ENCODE peak calls at places on chromosomes 6 and 20, in nine cellular contexts. One of them, this sample, is unnamed.

GRCh38 chr6:104921896-104922295 is 35.0 kb upstream of the LIN28B start:
- DNase-seq in HepG2: no peak
- DNase-seq in ovary: no peak
- DNase-seq in body of pancreas: no peak
- DNase-seq in prostate gland: no peak
- DNase-seq in uterus: no peak
- DNase-seq in A549: no peak
- DNase-seq in thyroid gland: no peak
- DNase-seq in adrenal gland: no peak
- DNase-seq in this sample: no peak

GRCh38 chr6:130473886-130474285 is 108.1 kb downstream of the TMEM200A start:
- DNase-seq in HepG2: no peak
- DNase-seq in ovary: no peak
- DNase-seq in body of pancreas: no peak
- DNase-seq in prostate gland: no peak
- DNase-seq in uterus: no peak
- DNase-seq in A549: no peak
- DNase-seq in thyroid gland: no peak
- DNase-seq in adrenal gland: no peak
- DNase-seq in this sample: no peak

GRCh38 chr6:37576336-37576737 is 76.6 kb upstream of the CCDC167 start:
- DNase-seq in HepG2: no peak
- DNase-seq in ovary: no peak
- DNase-seq in body of pancreas: no peak
- DNase-seq in prostate gland: no peak
- DNase-seq in uterus: no peak
- DNase-seq in A549: peak
- DNase-seq in thyroid gland: no peak
- DNase-seq in adrenal gland: no peak
- DNase-seq in this sample: no peak

GRCh38 chr6:15715060-15715459 is 52.2 kb upstream of the DTNBP1 start:
- DNase-seq in HepG2: no peak
- DNase-seq in ovary: no peak
- DNase-seq in body of pancreas: no peak
- DNase-seq in prostate gland: no peak
- DNase-seq in uterus: no peak
- DNase-seq in A549: no peak
- DNase-seq in thyroid gland: no peak
- DNase-seq in adrenal gland: peak
- DNase-seq in this sample: no peak

GRCh38 chr20:57435498-57436222 is 44.5 kb downstream of the RBM38 start:
- DNase-seq in HepG2: peak
- DNase-seq in ovary: no peak
- DNase-seq in body of pancreas: peak
- DNase-seq in prostate gland: peak
- DNase-seq in uterus: no peak
- DNase-seq in A549: peak
- DNase-seq in thyroid gland: peak
- DNase-seq in adrenal gland: peak
- DNase-seq in this sample: peak

GRCh38 chr20:38112249-38112942 is 52.7 kb downstream of the TGM2 start:
- DNase-seq in HepG2: no peak
- DNase-seq in ovary: no peak
- DNase-seq in body of pancreas: no peak
- DNase-seq in prostate gland: no peak
- DNase-seq in uterus: no peak
- DNase-seq in A549: no peak
- DNase-seq in thyroid gland: no peak
- DNase-seq in adrenal gland: peak
- DNase-seq in this sample: no peak

GRCh38 chr6:57257911-57258541 is 35.9 kb upstream of the RAB23 start:
- DNase-seq in HepG2: no peak
- DNase-seq in ovary: no peak
- DNase-seq in body of pancreas: no peak
- DNase-seq in prostate gland: no peak
- DNase-seq in uterus: peak
- DNase-seq in A549: no peak
- DNase-seq in thyroid gland: peak
- DNase-seq in adrenal gland: no peak
- DNase-seq in this sample: no peak

GRCh38 chr20:35000922-35001595 is 45.4 kb downstream of the MYH7B start:
- DNase-seq in HepG2: no peak
- DNase-seq in ovary: no peak
- DNase-seq in body of pancreas: no peak
- DNase-seq in prostate gland: no peak
- DNase-seq in uterus: no peak
- DNase-seq in A549: no peak
- DNase-seq in thyroid gland: no peak
- DNase-seq in adrenal gland: no peak
- DNase-seq in this sample: no peak

GRCh38 chr6:151655099-151655498 is 152.4 kb upstream of the ESR1 start:
- DNase-seq in HepG2: no peak
- DNase-seq in ovary: no peak
- DNase-seq in body of pancreas: no peak
- DNase-seq in prostate gland: no peak
- DNase-seq in uterus: no peak
- DNase-seq in A549: no peak
- DNase-seq in thyroid gland: no peak
- DNase-seq in adrenal gland: no peak
- DNase-seq in this sample: no peak

GRCh38 chr6:110542311-110543024 is 66.1 kb upstream of the SLC22A16 start:
- DNase-seq in HepG2: no peak
- DNase-seq in ovary: no peak
- DNase-seq in body of pancreas: no peak
- DNase-seq in prostate gland: no peak
- DNase-seq in uterus: no peak
- DNase-seq in A549: no peak
- DNase-seq in thyroid gland: no peak
- DNase-seq in adrenal gland: no peak
- DNase-seq in this sample: no peak

GRCh38 chr6:126180585-126180984 is 159.3 kb upstream of the CENPW start:
- DNase-seq in HepG2: peak
- DNase-seq in ovary: no peak
- DNase-seq in body of pancreas: no peak
- DNase-seq in prostate gland: no peak
- DNase-seq in uterus: peak
- DNase-seq in A549: peak
- DNase-seq in thyroid gland: no peak
- DNase-seq in adrenal gland: no peak
- DNase-seq in this sample: no peak

GRCh38 chr6:16602035-16602434 is 159.2 kb downstream of the ATXN1 start:
- DNase-seq in HepG2: no peak
- DNase-seq in ovary: no peak
- DNase-seq in body of pancreas: no peak
- DNase-seq in prostate gland: no peak
- DNase-seq in uterus: no peak
- DNase-seq in A549: no peak
- DNase-seq in thyroid gland: no peak
- DNase-seq in adrenal gland: no peak
- DNase-seq in this sample: no peak

GRCh38 chr20:10288954-10289646 is 70.5 kb downstream of the SNAP25 start:
- DNase-seq in HepG2: no peak
- DNase-seq in ovary: no peak
- DNase-seq in body of pancreas: no peak
- DNase-seq in prostate gland: no peak
- DNase-seq in uterus: no peak
- DNase-seq in A549: peak
- DNase-seq in thyroid gland: no peak
- DNase-seq in adrenal gland: no peak
- DNase-seq in this sample: no peak

GRCh38 chr6:120951258-120951657 is 383.0 kb downstream of the TBC1D32 start:
- DNase-seq in HepG2: no peak
- DNase-seq in ovary: no peak
- DNase-seq in body of pancreas: no peak
- DNase-seq in prostate gland: no peak
- DNase-seq in uterus: no peak
- DNase-seq in A549: no peak
- DNase-seq in thyroid gland: no peak
- DNase-seq in adrenal gland: no peak
- DNase-seq in this sample: no peak

GRCh38 chr20:63098195-63098810 is 91.5 kb upstream of the BHLHE23 start:
- DNase-seq in HepG2: no peak
- DNase-seq in ovary: no peak
- DNase-seq in body of pancreas: no peak
- DNase-seq in prostate gland: no peak
- DNase-seq in uterus: peak
- DNase-seq in A549: no peak
- DNase-seq in thyroid gland: no peak
- DNase-seq in adrenal gland: no peak
- DNase-seq in this sample: peak

GRCh38 chr20:19249515-19249914 is 37.1 kb downstream of the SLC24A3 start:
- DNase-seq in HepG2: no peak
- DNase-seq in ovary: no peak
- DNase-seq in body of pancreas: peak
- DNase-seq in prostate gland: no peak
- DNase-seq in uterus: peak
- DNase-seq in A549: peak
- DNase-seq in thyroid gland: no peak
- DNase-seq in adrenal gland: no peak
- DNase-seq in this sample: no peak

GRCh38 chr20:57414867-57415592 is 23.8 kb downstream of the RBM38 start:
- DNase-seq in HepG2: no peak
- DNase-seq in ovary: no peak
- DNase-seq in body of pancreas: no peak
- DNase-seq in prostate gland: no peak
- DNase-seq in uterus: peak
- DNase-seq in A549: no peak
- DNase-seq in thyroid gland: no peak
- DNase-seq in adrenal gland: no peak
- DNase-seq in this sample: no peak

DNA sequence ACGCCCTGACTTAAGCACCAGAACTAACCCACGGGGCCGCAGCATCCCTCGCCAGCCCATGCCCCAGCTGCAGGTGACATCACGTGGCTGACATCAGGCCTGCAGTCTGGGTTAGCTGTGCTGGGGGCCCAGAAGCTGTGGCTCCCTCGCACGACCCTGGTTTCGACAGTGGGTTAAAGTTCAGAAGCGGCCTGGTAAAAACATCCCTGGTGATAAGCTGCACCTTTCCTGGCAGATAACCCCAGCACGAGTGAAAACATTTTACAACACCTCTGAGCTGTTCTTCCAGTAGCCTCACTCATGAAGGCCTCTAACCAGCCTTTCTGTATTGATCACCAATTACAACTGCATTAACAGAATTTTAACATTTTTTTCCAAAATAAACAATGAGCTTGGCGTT is 136.4 kb upstream of the RREB1 start:
- DNase-seq in HepG2: no peak
- DNase-seq in ovary: no peak
- DNase-seq in body of pancreas: no peak
- DNase-seq in prostate gland: no peak
- DNase-seq in uterus: no peak
- DNase-seq in A549: no peak
- DNase-seq in thyroid gland: no peak
- DNase-seq in adrenal gland: no peak
- DNase-seq in this sample: no peak
- TF ChIP-seq POLR2A in HepG2: no peak
- TF ChIP-seq POLR2A in ovary: no peak
- TF ChIP-seq POLR2A in body of pancreas: no peak
- TF ChIP-seq POLR2A in prostate gland: no peak
- TF ChIP-seq POLR2A in uterus: no peak
- TF ChIP-seq POLR2A in A549: no peak
- TF ChIP-seq POLR2A in thyroid gland: no peak
- TF ChIP-seq POLR2A in adrenal gland: no peak
- TF ChIP-seq POLR2A in this sample: no peak

GRCh38 chr20:44976698-44977097 is 10.4 kb downstream of the STK4 start:
- DNase-seq in HepG2: no peak
- DNase-seq in ovary: no peak
- DNase-seq in body of pancreas: no peak
- DNase-seq in prostate gland: no peak
- DNase-seq in uterus: no peak
- DNase-seq in A549: no peak
- DNase-seq in thyroid gland: no peak
- DNase-seq in adrenal gland: no peak
- DNase-seq in this sample: no peak

GRCh38 chr20:44981736-44982406 is 15.6 kb downstream of the STK4 start:
- DNase-seq in HepG2: no peak
- DNase-seq in ovary: no peak
- DNase-seq in body of pancreas: no peak
- DNase-seq in prostate gland: no peak
- DNase-seq in uterus: no peak
- DNase-seq in A549: no peak
- DNase-seq in thyroid gland: no peak
- DNase-seq in adrenal gland: no peak
- DNase-seq in this sample: no peak

GRCh38 chr20:44983095-44983674 is 16.9 kb downstream of the STK4 start:
- DNase-seq in HepG2: no peak
- DNase-seq in ovary: no peak
- DNase-seq in body of pancreas: no peak
- DNase-seq in prostate gland: no peak
- DNase-seq in uterus: no peak
- DNase-seq in A549: no peak
- DNase-seq in thyroid gland: no peak
- DNase-seq in adrenal gland: no peak
- DNase-seq in this sample: no peak

DNA sequence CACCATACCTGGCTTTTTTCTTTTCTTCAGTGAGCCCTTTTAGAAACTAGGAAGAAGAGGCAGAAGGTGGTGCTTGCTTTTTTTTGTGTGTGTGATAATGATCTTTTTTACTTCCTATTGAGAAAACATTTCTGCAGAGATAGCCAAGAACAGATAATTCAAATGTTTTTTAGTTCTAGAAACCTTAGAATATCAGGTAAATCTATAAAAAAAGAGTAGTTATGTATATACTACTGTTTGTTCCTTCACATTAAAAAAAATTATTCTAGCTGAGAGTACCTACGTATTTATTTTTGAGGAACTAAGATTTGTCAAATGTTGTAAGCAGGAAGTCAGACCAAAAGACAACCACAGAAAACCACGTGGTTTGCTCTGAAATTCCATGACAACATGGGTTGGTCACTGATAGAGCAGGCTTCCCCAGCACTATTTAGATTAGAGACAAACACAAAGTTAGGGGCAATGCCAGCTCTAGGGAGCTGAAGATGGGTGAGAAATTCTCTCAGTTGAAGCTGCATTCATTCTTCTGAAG is 12.8 kb downstream of the STK4 start:
- DNase-seq in HepG2: no peak
- DNase-seq in ovary: no peak
- DNase-seq in body of pancreas: peak
- DNase-seq in prostate gland: peak
- DNase-seq in uterus: no peak
- DNase-seq in A549: no peak
- DNase-seq in thyroid gland: no peak
- DNase-seq in adrenal gland: no peak
- DNase-seq in this sample: no peak
- TF ChIP-seq POLR2A in HepG2: no peak
- TF ChIP-seq POLR2A in ovary: no peak
- TF ChIP-seq POLR2A in body of pancreas: no peak
- TF ChIP-seq POLR2A in prostate gland: no peak
- TF ChIP-seq POLR2A in uterus: no peak
- TF ChIP-seq POLR2A in A549: no peak
- TF ChIP-seq POLR2A in thyroid gland: no peak
- TF ChIP-seq POLR2A in adrenal gland: no peak
- TF ChIP-seq POLR2A in this sample: no peak

GRCh38 chr6:41073203-41073967 is 611 bp downstream of the NFYA start:
- DNase-seq in HepG2: peak
- DNase-seq in ovary: peak
- DNase-seq in body of pancreas: peak
- DNase-seq in prostate gland: peak
- DNase-seq in uterus: peak
- DNase-seq in A549: peak
- DNase-seq in thyroid gland: peak
- DNase-seq in adrenal gland: peak
- DNase-seq in this sample: peak
- TF ChIP-seq POLR2A in HepG2: peak
- TF ChIP-seq POLR2A in ovary: peak
- TF ChIP-seq POLR2A in body of pancreas: peak
- TF ChIP-seq POLR2A in prostate gland: peak
- TF ChIP-seq POLR2A in uterus: peak
- TF ChIP-seq POLR2A in A549: peak
- TF ChIP-seq POLR2A in thyroid gland: peak
- TF ChIP-seq POLR2A in adrenal gland: peak
- TF ChIP-seq POLR2A in this sample: peak

GRCh38 chr6:111601875-111602274 is 3.8 kb downstream of the TRAF3IP2 start:
- DNase-seq in HepG2: no peak
- DNase-seq in ovary: no peak
- DNase-seq in body of pancreas: peak
- DNase-seq in prostate gland: peak
- DNase-seq in uterus: peak
- DNase-seq in A549: no peak
- DNase-seq in thyroid gland: peak
- DNase-seq in adrenal gland: peak
- DNase-seq in this sample: peak
- TF ChIP-seq POLR2A in HepG2: no peak
- TF ChIP-seq POLR2A in ovary: no peak
- TF ChIP-seq POLR2A in body of pancreas: no peak
- TF ChIP-seq POLR2A in prostate gland: no peak
- TF ChIP-seq POLR2A in uterus: peak
- TF ChIP-seq POLR2A in A549: no peak
- TF ChIP-seq POLR2A in thyroid gland: no peak
- TF ChIP-seq POLR2A in adrenal gland: no peak
- TF ChIP-seq POLR2A in this sample: peak